ENCODE peak calls at places on chromosome 10, in eight cellular contexts. One of them, this sample, is unnamed.

GRCh38 chr10:29712108-29712507 is 77.3 kb upstream of the SVIL start:
- DNase-seq in globus pallidus: no peak
- DNase-seq in GM23338: peak
- DNase-seq in ascending aorta: no peak
- DNase-seq in smooth muscle cell of the brain vasculature: no peak
- DNase-seq in OCI-M1: peak
- DNase-seq in pancreas: no peak
- DNase-seq in AG04449: no peak
- DNase-seq in this sample: peak

GRCh38 chr10:58807631-58808024 is 295.0 kb downstream of the BICC1 start:
- DNase-seq in OCI-M1: no peak
- DNase-seq in smooth muscle cell of the brain vasculature: no peak
- DNase-seq in AG04449: no peak
- DNase-seq in ascending aorta: no peak
- DNase-seq in pancreas: no peak
- DNase-seq in GM23338: no peak
- DNase-seq in globus pallidus: no peak
- DNase-seq in this sample: no peak

GRCh38 chr10:118373786-118374185 is 31.7 kb upstream of the FAM204A start:
- DNase-seq in AG04449: peak
- DNase-seq in globus pallidus: no peak
- DNase-seq in GM23338: no peak
- DNase-seq in ascending aorta: no peak
- DNase-seq in pancreas: no peak
- DNase-seq in OCI-M1: no peak
- DNase-seq in smooth muscle cell of the brain vasculature: peak
- DNase-seq in this sample: no peak

GRCh38 chr10:34272316-34272715 is 542.8 kb downstream of the PARD3 start:
- DNase-seq in smooth muscle cell of the brain vasculature: no peak
- DNase-seq in GM23338: no peak
- DNase-seq in AG04449: no peak
- DNase-seq in ascending aorta: no peak
- DNase-seq in globus pallidus: no peak
- DNase-seq in pancreas: no peak
- DNase-seq in OCI-M1: no peak
- DNase-seq in this sample: no peak

GRCh38 chr10:28873540-28873939 is 196.2 kb downstream of the BAMBI start:
- DNase-seq in globus pallidus: no peak
- DNase-seq in ascending aorta: no peak
- DNase-seq in smooth muscle cell of the brain vasculature: no peak
- DNase-seq in AG04449: no peak
- DNase-seq in OCI-M1: no peak
- DNase-seq in GM23338: no peak
- DNase-seq in pancreas: no peak
- DNase-seq in this sample: no peak

GRCh38 chr10:62503871-62504270 is 129.7 kb downstream of the ZNF365 start:
- DNase-seq in GM23338: peak
- DNase-seq in AG04449: no peak
- DNase-seq in ascending aorta: no peak
- DNase-seq in globus pallidus: no peak
- DNase-seq in pancreas: no peak
- DNase-seq in OCI-M1: no peak
- DNase-seq in smooth muscle cell of the brain vasculature: no peak
- DNase-seq in this sample: no peak

GRCh38 chr10:100129424-100129823 is 47.8 kb upstream of the CPN1 start:
- DNase-seq in GM23338: no peak
- DNase-seq in pancreas: no peak
- DNase-seq in globus pallidus: no peak
- DNase-seq in ascending aorta: no peak
- DNase-seq in OCI-M1: peak
- DNase-seq in smooth muscle cell of the brain vasculature: no peak
- DNase-seq in AG04449: no peak
- DNase-seq in this sample: no peak

GRCh38 chr10:72320676-72321247 is 34.0 kb downstream of the DNAJB12 start:
- DNase-seq in smooth muscle cell of the brain vasculature: peak
- DNase-seq in pancreas: no peak
- DNase-seq in OCI-M1: peak
- DNase-seq in globus pallidus: no peak
- DNase-seq in ascending aorta: peak
- DNase-seq in GM23338: peak
- DNase-seq in AG04449: peak
- DNase-seq in this sample: peak

GRCh38 chr10:112565434-112566053 is 118.5 kb downstream of the VTI1A start:
- DNase-seq in OCI-M1: peak
- DNase-seq in globus pallidus: peak
- DNase-seq in pancreas: no peak
- DNase-seq in GM23338: peak
- DNase-seq in AG04449: no peak
- DNase-seq in smooth muscle cell of the brain vasculature: peak
- DNase-seq in ascending aorta: no peak
- DNase-seq in this sample: peak

GRCh38 chr10:13920031-13920430 is 333.3 kb downstream of the PRPF18 start:
- DNase-seq in OCI-M1: no peak
- DNase-seq in ascending aorta: no peak
- DNase-seq in GM23338: no peak
- DNase-seq in AG04449: no peak
- DNase-seq in globus pallidus: no peak
- DNase-seq in smooth muscle cell of the brain vasculature: no peak
- DNase-seq in pancreas: no peak
- DNase-seq in this sample: no peak

GRCh38 chr10:6713716-6714115 is 133.6 kb upstream of the PRKCQ start:
- DNase-seq in pancreas: no peak
- DNase-seq in smooth muscle cell of the brain vasculature: no peak
- DNase-seq in AG04449: no peak
- DNase-seq in globus pallidus: no peak
- DNase-seq in GM23338: peak
- DNase-seq in ascending aorta: no peak
- DNase-seq in OCI-M1: no peak
- DNase-seq in this sample: no peak

GRCh38 chr10:73793456-73793855 is 8.1 kb downstream of the ZSWIM8 start:
- DNase-seq in globus pallidus: no peak
- DNase-seq in AG04449: no peak
- DNase-seq in OCI-M1: no peak
- DNase-seq in smooth muscle cell of the brain vasculature: no peak
- DNase-seq in GM23338: no peak
- DNase-seq in pancreas: no peak
- DNase-seq in ascending aorta: no peak
- DNase-seq in this sample: no peak

GRCh38 chr10:51083280-51083986 is 9.1 kb downstream of the PRKG1 start:
- DNase-seq in pancreas: no peak
- DNase-seq in AG04449: no peak
- DNase-seq in ascending aorta: no peak
- DNase-seq in globus pallidus: no peak
- DNase-seq in OCI-M1: peak
- DNase-seq in smooth muscle cell of the brain vasculature: no peak
- DNase-seq in GM23338: peak
- DNase-seq in this sample: no peak

GRCh38 chr10:94997763-94998174 is 59.3 kb downstream of the CYP2C9 start:
- DNase-seq in smooth muscle cell of the brain vasculature: no peak
- DNase-seq in GM23338: peak
- DNase-seq in AG04449: no peak
- DNase-seq in pancreas: no peak
- DNase-seq in OCI-M1: no peak
- DNase-seq in ascending aorta: no peak
- DNase-seq in globus pallidus: no peak
- DNase-seq in this sample: no peak

This sample was measured in NCI-H2107.